ENCODE peak calls at places on chromosomes 11 and 22, in six cellular contexts. L is body of pancreas; K is CD8-positive, alpha-beta T cell; S is AG04450; O is cardiac muscle cell; U is neural progenitor cell. B is an unnamed sample.

GRCh38 chr11:36077886-36078685 is 134.2 kb downstream of the LDLRAD3 start:
- DNase-seq in S (no peak), L (no peak), O (no peak), K (no peak), U (no peak), B (no peak)

GRCh38 chr11:62025429-62026105 is 58.1 kb upstream of the FTH1 start:
- DNase-seq in U (no peak), K (peak), L (peak), O (peak), S (peak), B (peak)

GRCh38 chr22:38943181-38943580 is 14.2 kb upstream of the APOBEC3A start:
- DNase-seq in O (no peak), S (no peak), U (peak), K (no peak), L (no peak), B (no peak)

GRCh38 chr22:31488346-31488883 is 1.2 kb downstream of the EIF4ENIF1 start:
- DNase-seq in U (no peak), L (no peak), K (no peak), S (no peak), O (no peak), B (no peak)

GRCh38 chr11:35047179-35047578 is 91.8 kb upstream of the CD44 start:
- DNase-seq in L (no peak), K (peak), U (no peak), O (no peak), S (no peak), B (no peak)

GRCh38 chr11:20337526-20338154 is 25.9 kb upstream of the HTATIP2 start:
- DNase-seq in U (peak), O (peak), K (no peak), S (no peak), L (no peak), B (no peak)

GRCh38 chr11:71083105-71083504 is 169.3 kb downstream of the SHANK2 start:
- DNase-seq in K (no peak), L (no peak), O (no peak), U (no peak), S (no peak), B (no peak)

GRCh38 chr22:31838917-31839316 is 85.1 kb downstream of the DEPDC5 start:
- DNase-seq in O (no peak), L (no peak), U (no peak), S (no peak), K (no peak), B (no peak)

GRCh38 chr11:112004389-112004788 is 20.8 kb upstream of the DLAT start:
- DNase-seq in O (no peak), K (no peak), S (no peak), L (no peak), U (no peak), B (no peak)

GRCh38 chr22:44371741-44372525 is 59.2 kb upstream of the SHISAL1 start:
- DNase-seq in K (no peak), L (no peak), U (no peak), S (no peak), O (no peak), B (peak)

GRCh38 chr22:36467946-36468345 is 13.5 kb downstream of the TXN2 start:
- DNase-seq in U (no peak), S (peak), O (peak), L (no peak), K (no peak), B (peak)

GRCh38 chr11:92480519-92480918 is 255.9 kb downstream of the FAT3 start:
- DNase-seq in S (no peak), O (peak), K (no peak), U (no peak), L (no peak), B (no peak)

GRCh38 chr11:8612522-8612921 is 18.5 kb upstream of the STK33 start:
- DNase-seq in K (no peak), S (no peak), L (no peak), U (no peak), O (no peak), B (no peak)

DNA sequence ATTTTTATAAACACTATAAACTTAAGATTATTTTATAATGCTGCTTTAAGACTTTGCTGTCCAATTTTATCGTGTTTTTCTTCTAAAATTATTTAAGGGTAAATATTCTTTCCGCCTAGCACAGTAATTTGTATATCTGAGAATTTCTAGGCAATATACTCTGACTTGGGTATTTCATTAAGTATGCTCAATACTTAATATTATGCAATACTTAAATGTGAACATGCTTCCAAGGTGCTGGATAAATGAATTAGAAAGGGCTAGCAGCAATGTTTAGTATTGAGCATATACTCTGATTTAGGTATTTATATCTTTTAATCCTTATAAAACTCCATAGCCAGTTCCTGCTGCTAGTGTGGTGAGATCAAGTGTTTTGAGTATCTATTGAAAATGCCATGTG is 60.3 kb upstream of the ANO3 start:
- DNase-seq in K (no peak), U (no peak), L (no peak), O (no peak), S (no peak), B (no peak)
- TF ChIP-seq CTCF in K (no peak), U (no peak), L (no peak), O (no peak), S (no peak), B (no peak)

GRCh38 chr11:66291706-66292542 is at the start of gene TMEM151A:
- DNase-seq in U (peak), O (no peak), K (no peak), L (no peak), S (no peak), B (no peak)
- H3K4me3 ChIP-seq in U (peak), O (peak), K (no peak), L (peak), S (no peak), B (peak)

DNA sequence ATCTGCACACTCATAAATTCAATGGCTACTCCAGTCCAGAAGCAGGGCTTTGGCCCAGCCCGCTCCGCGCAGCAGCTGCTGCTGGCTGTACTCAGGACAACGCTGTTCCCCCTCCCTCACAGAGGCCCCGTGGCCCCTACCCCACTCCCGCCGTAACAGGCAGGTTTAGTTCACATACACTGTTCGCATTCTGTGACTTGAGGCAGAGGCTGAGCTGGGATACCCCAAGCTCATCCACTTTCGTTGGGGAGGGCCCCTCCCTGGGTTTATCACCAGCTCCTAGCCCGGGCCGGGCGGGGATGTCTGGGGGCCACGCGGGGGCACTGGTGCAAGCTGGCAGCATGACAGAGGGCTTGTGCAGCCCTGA is 52.4 kb downstream of the SYT13 start:
- DNase-seq in O (no peak), U (no peak), L (no peak), K (no peak), S (no peak), B (no peak)
- TF ChIP-seq CTCF in O (no peak), U (peak), L (no peak), K (no peak), S (no peak), B (no peak)

GRCh38 chr22:21443057-21443734 is 24.0 kb upstream of the TMEM191C start:
- DNase-seq in L (peak), O (no peak), U (peak), K (no peak), S (no peak), B (no peak)
- H3K4me3 ChIP-seq in L (no peak), O (no peak), U (no peak), K (no peak), S (no peak), B (no peak)

GRCh38 chr11:45485070-45485716 is 180.2 kb downstream of the CHST1 start:
- DNase-seq in K (no peak), O (no peak), U (no peak), S (no peak), L (no peak), B (no peak)
- TF ChIP-seq CTCF in K (no peak), O (peak), U (no peak), S (no peak), L (no peak), B (no peak)

DNA sequence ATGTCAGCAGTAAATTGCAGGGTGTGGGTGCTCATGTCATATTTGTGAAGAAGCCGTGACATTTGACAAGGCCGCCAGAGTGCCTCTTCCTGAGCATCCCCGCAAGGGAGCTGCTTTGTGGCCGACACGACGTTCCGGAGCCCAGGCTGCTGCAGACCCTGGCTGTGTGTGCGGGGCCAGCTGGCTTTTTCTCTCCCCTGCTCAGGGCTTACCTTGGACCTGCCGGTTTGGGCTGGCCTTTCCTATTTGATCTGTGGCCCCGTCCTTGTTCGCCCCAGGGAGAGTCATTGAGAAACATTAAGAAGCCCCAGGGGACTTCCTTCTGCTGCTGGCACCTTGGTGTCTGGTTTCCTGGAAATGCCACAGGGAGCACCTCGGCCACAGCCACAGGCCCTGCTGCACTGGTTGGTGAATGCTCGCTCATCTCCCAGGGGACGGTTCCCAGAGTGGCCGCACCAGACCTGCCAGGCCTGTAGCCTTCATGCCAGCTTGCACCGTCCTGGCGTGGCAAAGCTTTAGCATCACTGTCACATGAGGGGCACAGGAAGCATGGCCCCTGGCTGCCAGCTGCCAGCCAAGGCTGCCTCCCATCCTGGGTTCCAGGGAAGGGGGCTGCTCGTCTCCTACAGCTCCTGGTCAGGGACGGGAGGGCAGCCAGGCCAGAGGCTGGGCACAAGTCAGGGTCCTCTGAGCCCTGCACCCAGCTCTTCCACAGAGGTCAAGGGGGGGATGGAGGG is 5.4 kb downstream of the GRK2 start:
- DNase-seq in K (peak), L (peak), O (no peak), S (no peak), U (no peak), B (no peak)
- H3K4me3 ChIP-seq in K (peak), L (no peak), O (no peak), S (no peak), U (no peak), B (peak)

DNA sequence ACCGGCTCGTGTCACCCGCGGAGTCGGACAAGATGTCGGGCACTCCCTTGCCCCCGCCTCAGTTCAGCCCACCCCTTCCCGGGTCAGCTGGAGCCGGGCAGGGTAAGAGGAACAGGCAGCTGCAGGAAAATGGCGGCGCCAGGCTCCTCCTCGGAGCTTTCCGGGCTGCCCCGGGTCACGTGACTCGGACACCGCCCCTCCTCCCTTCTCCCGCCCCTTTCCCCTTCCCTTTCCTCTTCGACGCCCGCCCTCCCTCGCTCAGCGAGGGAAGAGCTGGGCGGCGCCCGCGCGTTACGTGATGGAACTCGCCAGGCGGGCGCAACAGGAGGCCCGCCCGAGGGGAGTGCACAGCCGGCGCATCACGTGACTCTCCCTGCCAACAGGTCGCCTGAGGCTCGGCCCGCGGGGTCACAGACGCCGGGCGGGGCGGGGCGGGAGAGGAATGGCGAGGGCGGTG is at the start of gene PICALM:
- DNase-seq in U (peak), O (peak), L (peak), S (peak), K (peak), B (peak)
- TF ChIP-seq CTCF in U (no peak), O (no peak), L (no peak), S (no peak), K (no peak), B (no peak)